ENCODE peak calls at places on chromosome 7, in six cellular contexts. X is A549, E is K562, W is GM12878, G is endothelial cell of umbilical vein, S is HepG2. R is an unnamed sample.

GRCh38 chr7:96674565-96674964 is 35.1 kb downstream of the SEM1 start:
- DNase-seq in W (no peak), X (no peak), G (peak; percentile 76), E (no peak), S (no peak), R (no peak)

GRCh38 chr7:20152511-20152910 is 64.7 kb downstream of the MACC1 start:
- DNase-seq in E (no peak), W (no peak), X (no peak), S (no peak), G (no peak), R (no peak)

GRCh38 chr7:67738958-67739357 is 742.3 kb downstream of the TYW1 start:
- DNase-seq in W (no peak), S (no peak), X (peak; percentile 11), E (no peak), G (no peak), R (peak; percentile 56)

GRCh38 chr7:17153571-17153970 is 144.9 kb upstream of the AHR start:
- DNase-seq in G (no peak), W (no peak), E (no peak), S (no peak), X (no peak), R (no peak)

GRCh38 chr7:83502636-83503035 is 146.3 kb downstream of the SEMA3E start:
- DNase-seq in S (no peak), E (no peak), G (no peak), X (no peak), W (no peak), R (no peak)

GRCh38 chr7:131655866-131656265 is 99.4 kb upstream of the PODXL start:
- DNase-seq in X (no peak), E (no peak), G (no peak), W (no peak), S (no peak), R (no peak)

GRCh38 chr7:30929686-30930085 is 18.0 kb downstream of the AQP1 start:
- DNase-seq in X (no peak), E (peak; percentile 2), W (no peak), G (no peak), S (no peak), R (no peak)

GRCh38 chr7:26307226-26307625 is 15.6 kb downstream of the SNX10 start:
- DNase-seq in G (no peak), W (no peak), S (no peak), E (peak; percentile 28), X (no peak), R (peak; percentile 83)

GRCh38 chr7:93720106-93720505 is 145.6 kb upstream of the CALCR start:
- DNase-seq in X (no peak), S (no peak), E (no peak), G (no peak), W (no peak), R (no peak)

GRCh38 chr7:76372984-76373833 is 14.4 kb upstream of the YWHAG start:
- DNase-seq in X (peak; percentile 86), S (no peak), E (peak; percentile 91), W (no peak), G (peak; percentile 36), R (peak; percentile 79)

GRCh38 chr7:158782638-158783490 is 46.4 kb downstream of the ESYT2 start:
- DNase-seq in W (no peak), G (peak; percentile 80), X (peak; percentile 75), S (peak; percentile 15), E (peak; percentile 30), R (no peak)

GRCh38 chr7:151339651-151340377 is 1.8 kb upstream of the NUB1 start:
- DNase-seq in E (no peak), W (peak; percentile 69), X (no peak), G (no peak), S (peak; percentile 45), R (peak; percentile 60)
- TF ChIP-seq MYC in E (no peak), W (no peak), X (no peak), G (no peak), S (no peak), R (no peak)

GRCh38 chr7:128903621-128904361 is 6.7 kb downstream of the KCP start:
- DNase-seq in S (no peak), X (no peak), W (no peak), E (no peak), G (no peak), R (no peak)
- TF ChIP-seq MAX in S (no peak), X (no peak), W (no peak), E (no peak), G (no peak), R (no peak)

DNA sequence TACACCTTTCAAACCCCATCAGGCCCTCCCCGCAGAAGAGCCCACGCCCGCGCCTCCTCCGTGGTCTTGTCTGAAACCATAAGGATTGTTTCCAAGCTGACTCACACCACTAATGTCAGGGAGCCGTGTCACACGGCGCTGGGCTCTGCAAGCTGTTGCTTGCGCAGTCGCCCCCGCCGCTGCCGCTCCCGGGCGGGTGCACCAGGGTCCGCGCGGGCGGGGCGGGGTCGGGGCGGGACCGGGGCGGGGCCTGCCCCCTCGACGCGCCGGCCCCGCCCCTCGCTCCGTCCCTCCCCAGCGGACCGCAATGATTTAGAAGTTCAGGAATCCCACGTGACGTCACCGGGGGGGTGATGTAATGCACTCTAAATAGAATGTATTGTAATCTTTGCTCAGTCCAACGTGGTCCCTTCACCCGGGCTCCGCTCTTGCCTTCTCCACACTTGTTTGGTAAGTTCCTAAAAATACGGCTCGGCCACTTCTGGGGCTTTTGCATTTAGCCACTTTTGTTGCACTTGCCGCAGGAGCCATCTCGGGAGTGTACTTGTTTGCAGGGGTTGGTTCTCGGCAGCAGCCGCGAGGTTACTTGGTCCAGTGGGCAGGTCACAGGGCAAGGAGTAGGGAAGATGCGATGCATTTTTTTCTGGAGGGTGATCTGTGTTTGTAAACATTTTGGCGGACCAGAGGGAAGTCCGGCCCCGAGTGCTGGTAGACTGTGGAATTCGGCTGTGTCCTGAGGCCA is 3.2 kb upstream of the CREB5 start:
- DNase-seq in S (peak; percentile 78), E (peak; percentile 81), W (no peak), G (peak; percentile 93), X (peak; percentile 85), R (peak; percentile 85)
- TF ChIP-seq POLR2A in S (no peak), E (no peak), W (no peak), G (no peak), X (no peak), R (no peak)

GRCh38 chr7:139060838-139061237 is 25.0 kb upstream of the ZC3HAV1L start:
- DNase-seq in W (no peak), E (no peak), G (peak; percentile 24), S (no peak), X (no peak), R (no peak)
- TF ChIP-seq MYC in W (no peak), E (no peak), G (no peak), S (no peak), X (no peak), R (no peak)

GRCh38 chr7:4191525-4191924 is 490.6 kb upstream of the FOXK1 start:
- DNase-seq in E (no peak), S (no peak), G (no peak), X (no peak), W (no peak), R (no peak)

GRCh38 chr7:4190021-4190981 is 491.8 kb upstream of the FOXK1 start:
- DNase-seq in G (no peak), X (no peak), S (no peak), W (no peak), E (no peak), R (no peak)

GRCh38 chr7:4188646-4189045 is 493.4 kb upstream of the FOXK1 start:
- DNase-seq in E (no peak), X (no peak), S (no peak), W (no peak), G (no peak), R (no peak)

GRCh38 chr7:4191046-4191445 is 491.0 kb upstream of the FOXK1 start:
- DNase-seq in E (no peak), W (no peak), G (no peak), S (no peak), X (no peak), R (no peak)

DNA sequence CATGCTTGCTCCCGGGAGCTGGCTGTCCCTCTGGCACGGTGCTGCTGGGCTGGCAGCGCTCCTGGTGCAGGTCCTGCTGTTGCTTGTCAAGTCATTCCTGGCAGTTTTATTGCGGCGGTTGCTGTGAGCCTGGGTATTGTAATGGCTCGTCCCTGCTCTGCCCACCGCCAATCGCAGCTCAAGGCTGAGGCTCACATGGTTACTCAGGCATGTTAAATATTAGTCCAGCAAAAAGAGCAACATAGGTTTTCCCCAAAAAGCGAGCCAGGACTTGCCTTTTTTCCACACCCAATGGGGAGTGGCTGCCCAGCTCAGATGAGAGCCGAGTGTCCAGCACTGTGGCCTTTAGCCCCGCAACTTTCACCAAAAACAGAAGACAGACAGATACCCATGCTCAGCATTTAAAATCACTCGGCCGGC is 492.9 kb upstream of the FOXK1 start:
- DNase-seq in E (no peak), W (no peak), G (no peak), S (no peak), X (no peak), R (no peak)
- TF ChIP-seq MAX in E (no peak), W (no peak), G (no peak), S (no peak), X (no peak), R (no peak)

GRCh38 chr7:5426226-5426475 is 2.5 kb upstream of the TNRC18 start:
- DNase-seq in S (no peak), X (no peak), G (peak; percentile 59), E (no peak), W (no peak), R (no peak)

GRCh38 chr7:5423272-5423843 is at the start of gene TNRC18:
- DNase-seq in W (no peak), X (no peak), G (no peak), E (peak; percentile 45), S (no peak), R (peak; percentile 81)

GRCh38 chr7:5423844-5424688 is 432 bp upstream of the TNRC18 start:
- DNase-seq in E (peak; percentile 97), W (no peak), X (peak; percentile 98), S (peak; percentile 95), G (peak; percentile 98), R (peak; percentile 100)

GRCh38 chr7:5424689-5425506 is 1.3 kb upstream of the TNRC18 start:
- DNase-seq in S (peak; percentile 70), E (no peak), W (no peak), G (peak; percentile 61), X (no peak), R (peak; percentile 79)

GRCh38 chr7:5425507-5426225 is 2.0 kb upstream of the TNRC18 start:
- DNase-seq in E (peak; percentile 71), S (peak; percentile 88), W (no peak), G (peak; percentile 89), X (peak; percentile 87), R (peak; percentile 94)
- TF ChIP-seq POLR2A in E (peak; percentile 79), S (no peak), W (no peak), G (peak; percentile 87), X (peak; percentile 30), R (peak; percentile 48)

R was measured in NB4.